ENCODE peak calls at places on chromosomes 12 and 14, in five cellular contexts. I, Y, V, M and S are unnamed samples.

GRCh38 chr12:46523446-46523845 is 150.9 kb upstream of the SLC38A2 start:
- DNase-seq in I (no peak), Y (peak; percentile 70), V (no peak), M (no peak), S (no peak)

GRCh38 chr14:89312937-89313336 is 104.1 kb downstream of the FOXN3 start:
- DNase-seq in I (no peak), Y (no peak), V (no peak), M (no peak), S (no peak)

GRCh38 chr12:6435941-6436715 is 8.6 kb upstream of the CD27 start:
- DNase-seq in I (no peak), Y (no peak), V (no peak), M (no peak), S (no peak)

GRCh38 chr12:78916845-78917480 is 52.4 kb downstream of the SYT1 start:
- DNase-seq in I (no peak), Y (peak; percentile 65), V (no peak), M (no peak), S (no peak)

GRCh38 chr12:89825591-89826449 is 117.2 kb upstream of the ATP2B1 start:
- DNase-seq in I (peak; percentile 9), Y (peak; percentile 72), V (no peak), M (no peak), S (peak; percentile 28)

GRCh38 chr14:74238974-74239847 is at the start of gene VSX2:
- DNase-seq in I (no peak), Y (no peak), V (no peak), M (no peak), S (no peak)

GRCh38 chr14:24368215-24368561 is 204 bp downstream of the NFATC4 start:
- DNase-seq in I (no peak), Y (no peak), V (peak; percentile 60), M (no peak), S (no peak)

GRCh38 chr12:107152331-107152730 is 59.0 kb upstream of the CRY1 start:
- DNase-seq in I (no peak), Y (peak; percentile 29), V (no peak), M (no peak), S (no peak)

GRCh38 chr14:99562848-99563748 is 40.9 kb downstream of the CCDC85C start:
- DNase-seq in I (peak; percentile 91), Y (no peak), V (no peak), M (peak; percentile 61), S (peak; percentile 76)

GRCh38 chr12:113683566-113683965 is 211.9 kb upstream of the LHX5 start:
- DNase-seq in I (no peak), Y (no peak), V (no peak), M (no peak), S (no peak)

GRCh38 chr12:31965090-31965489 is 5.9 kb downstream of the RESF1 start:
- DNase-seq in I (no peak), Y (no peak), V (no peak), M (no peak), S (no peak)

GRCh38 chr12:115416869-115417268 is 732.9 kb upstream of the TBX3 start:
- DNase-seq in I (no peak), Y (no peak), V (no peak), M (no peak), S (no peak)

GRCh38 chr12:40146800-40147797 is 41.2 kb upstream of the SLC2A13 start:
- DNase-seq in I (no peak), Y (no peak), V (no peak), M (no peak), S (no peak)

GRCh38 chr12:38904932-38905479 is 385 bp downstream of the CPNE8 start:
- DNase-seq in I (peak; percentile 18), Y (no peak), V (peak; percentile 73), M (peak; percentile 89), S (peak; percentile 83)

GRCh38 chr12:27014859-27015729 is 910 bp upstream of the TM7SF3 start:
- DNase-seq in I (peak; percentile 52), Y (no peak), V (no peak), M (no peak), S (peak; percentile 16)